ENCODE peak calls at places on chromosomes 12 and 14, in ten cellular contexts. N, U, Y, T, O, X, M, H, Q and K are unnamed samples.

GRCh38 chr12:120639771-120640721 is at the start of gene CABP1:
- DNase-seq in N (peak; percentile 53), U (no peak), Y (peak; percentile 34), T (peak; percentile 64), O (peak; percentile 85), X (no peak), M (peak; percentile 54), H (peak; percentile 64), Q (peak; percentile 79), K (peak; percentile 90)

GRCh38 chr14:56821807-56822615 is 11.7 kb upstream of the OTX2 start:
- DNase-seq in N (no peak), U (no peak), Y (no peak), T (no peak), O (no peak), X (no peak), M (no peak), H (no peak), Q (no peak), K (no peak)

GRCh38 chr12:124593851-124594401 is 26.5 kb upstream of the NCOR2 start:
- DNase-seq in N (no peak), U (no peak), Y (no peak), T (no peak), O (no peak), X (no peak), M (no peak), H (no peak), Q (no peak), K (no peak)

GRCh38 chr14:65901595-65901994 is 489.1 kb downstream of the FUT8 start:
- DNase-seq in N (no peak), U (no peak), Y (no peak), T (no peak), O (no peak), X (no peak), M (no peak), H (no peak), Q (no peak), K (no peak)

GRCh38 chr12:67039995-67040860 is 228.9 kb upstream of the CAND1 start:
- DNase-seq in N (no peak), U (no peak), Y (no peak), T (no peak), O (no peak), X (no peak), M (no peak), H (no peak), Q (no peak), K (no peak)

GRCh38 chr14:30270200-30271161 is 288.5 kb upstream of the G2E3 start:
- DNase-seq in N (peak; percentile 87), U (peak; percentile 81), Y (peak; percentile 35), T (peak; percentile 27), O (peak; percentile 95), X (peak; percentile 90), M (peak; percentile 19), H (peak; percentile 72), Q (peak; percentile 90), K (peak; percentile 81)

GRCh38 chr12:60630796-60631195 is 1035.0 kb downstream of the SLC16A7 start:
- DNase-seq in N (no peak), U (no peak), Y (no peak), T (no peak), O (no peak), X (no peak), M (no peak), H (no peak), Q (no peak), K (no peak)

GRCh38 chr12:111298583-111299436 is 70.1 kb downstream of the PHETA1 start:
- DNase-seq in N (peak; percentile 79), U (peak; percentile 31), Y (peak; percentile 25), T (peak; percentile 27), O (peak; percentile 85), X (peak; percentile 60), M (peak; percentile 47), H (peak; percentile 75), Q (peak; percentile 83), K (peak; percentile 89)

GRCh38 chr12:72011374-72011773 is 72.7 kb downstream of the TPH2 start:
- DNase-seq in N (no peak), U (peak; percentile 7), Y (no peak), T (no peak), O (no peak), X (peak; percentile 11), M (no peak), H (no peak), Q (no peak), K (no peak)

GRCh38 chr14:89719371-89720075 is 235.0 kb downstream of the EFCAB11 start:
- DNase-seq in N (no peak), U (no peak), Y (no peak), T (no peak), O (no peak), X (no peak), M (no peak), H (peak; percentile 83), Q (no peak), K (no peak)

GRCh38 chr14:68530443-68530842 is 262.4 kb downstream of the ZFP36L1 start:
- DNase-seq in N (no peak), U (no peak), Y (no peak), T (no peak), O (no peak), X (no peak), M (no peak), H (no peak), Q (no peak), K (no peak)

GRCh38 chr12:607541-608001 is 55.7 kb downstream of the NINJ2 start:
- DNase-seq in N (no peak), U (no peak), Y (peak; percentile 22), T (no peak), O (no peak), X (peak; percentile 59), M (no peak), H (no peak), Q (no peak), K (peak; percentile 50)

GRCh38 chr12:7472060-7472459 is 28.1 kb upstream of the CD163L1 start:
- DNase-seq in N (no peak), U (no peak), Y (no peak), T (no peak), O (no peak), X (no peak), M (no peak), H (no peak), Q (no peak), K (no peak)

GRCh38 chr12:128754275-128754674 is 69.5 kb downstream of the SLC15A4 start:
- DNase-seq in N (no peak), U (no peak), Y (no peak), T (no peak), O (no peak), X (no peak), M (no peak), H (no peak), Q (no peak), K (no peak)